ENCODE peak calls at places on chromosomes 5 and 9, in eight cellular contexts. R, P, M, G, L, Q, Z and U are unnamed samples.

GRCh38 chr5:37043693-37044092 is 167.1 kb downstream of the NIPBL start:
- DNase-seq in P (no peak), Z (no peak), M (no peak), R (no peak), G (no peak), L (no peak), Q (peak; percentile 7), U (no peak)

GRCh38 chr9:1200847-1201251 is 150.7 kb downstream of the DMRT2 start:
- DNase-seq in P (peak; percentile 50), Z (no peak), M (no peak), G (no peak), Q (no peak), R (no peak), L (no peak), U (peak; percentile 30)

GRCh38 chr9:343773-344172 is 129.1 kb downstream of the DOCK8 start:
- DNase-seq in P (no peak), R (no peak), M (no peak), Q (no peak), Z (no peak), L (no peak), G (no peak), U (no peak)

GRCh38 chr9:2494571-2494970 is 127.0 kb upstream of the VLDLR start:
- DNase-seq in P (no peak), L (no peak), Z (peak; percentile 90), G (peak; percentile 78), R (peak; percentile 68), Q (peak; percentile 68), M (no peak), U (peak; percentile 61)

GRCh38 chr5:38497946-38498345 is 58.5 kb downstream of the LIFR start:
- DNase-seq in Z (peak; percentile 59), P (no peak), G (no peak), L (no peak), Q (peak; percentile 39), R (peak; percentile 4), M (no peak), U (no peak)

GRCh38 chr9:21815643-21816042 is 13.2 kb downstream of the MTAP start:
- DNase-seq in L (no peak), R (no peak), G (no peak), Q (no peak), Z (no peak), M (no peak), P (no peak), U (no peak)

GRCh38 chr9:83472221-83472665 is 66.0 kb downstream of the FRMD3 start:
- DNase-seq in P (no peak), Q (peak; percentile 61), M (no peak), R (peak; percentile 60), G (no peak), L (no peak), Z (no peak), U (peak; percentile 82)

GRCh38 chr5:18305288-18305899 is 671.1 kb downstream of the TAF11L14 start:
- DNase-seq in P (no peak), Z (peak; percentile 49), Q (peak; percentile 33), G (peak; percentile 10), R (peak; percentile 29), L (no peak), M (no peak), U (peak; percentile 4)

GRCh38 chr5:138282918-138283742 is 8.7 kb upstream of the GFRA3 start:
- DNase-seq in M (no peak), Z (peak; percentile 65), G (peak; percentile 20), L (no peak), P (peak; percentile 47), R (peak; percentile 58), Q (peak; percentile 51), U (peak; percentile 34)

GRCh38 chr9:86407022-86407421 is 52.8 kb upstream of the TUT7 start:
- DNase-seq in M (no peak), R (peak; percentile 27), G (no peak), Z (peak; percentile 61), P (no peak), L (no peak), Q (peak; percentile 67), U (peak; percentile 87)

GRCh38 chr9:37929441-37929895 is 25.5 kb upstream of the SLC25A51 start:
- DNase-seq in G (no peak), M (no peak), Z (no peak), R (peak; percentile 64), P (peak; percentile 22), L (no peak), Q (peak; percentile 82), U (peak; percentile 73)

GRCh38 chr5:132556511-132557424 is at the start of gene RAD50:
- DNase-seq in M (peak; percentile 87), G (peak; percentile 74), Z (peak; percentile 91), L (peak; percentile 89), Q (peak; percentile 82), R (peak; percentile 91), P (peak; percentile 97), U (peak; percentile 95)

DNA sequence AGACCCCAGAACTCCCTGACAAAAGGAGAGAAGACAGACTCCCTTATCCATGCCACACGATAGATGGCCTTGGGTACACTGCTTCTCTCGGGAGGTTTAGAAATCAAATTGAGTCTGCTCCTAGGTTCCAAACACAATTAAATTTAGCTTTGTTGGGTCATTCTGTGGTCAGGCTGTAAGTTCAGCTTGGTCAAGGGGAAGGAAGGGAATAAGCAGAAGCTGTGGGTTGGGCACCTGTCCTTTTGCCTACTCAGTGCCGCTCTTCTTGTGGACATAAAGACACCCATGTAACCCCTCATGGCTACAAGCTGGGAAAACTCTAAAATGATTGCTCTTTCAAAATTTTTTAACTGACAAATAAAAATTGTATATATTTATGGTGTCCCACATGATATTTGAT is 19.1 kb upstream of the AK3 start:
- DNase-seq in G (no peak), Z (no peak), M (no peak), L (no peak), P (no peak), R (no peak), Q (no peak), U (no peak)
- TF ChIP-seq CTCF in G (no peak), Z (no peak), M (no peak), L (no peak), P (no peak), R (no peak), Q (no peak), U (no peak)

GRCh38 chr5:178221857-178222256 is 10.7 kb downstream of the PHYKPL start:
- DNase-seq in G (no peak), P (peak; percentile 9), Q (no peak), Z (no peak), L (no peak), M (no peak), R (no peak), U (no peak)

GRCh38 chr5:178222292-178222691 is 10.3 kb downstream of the PHYKPL start:
- DNase-seq in Z (no peak), P (peak; percentile 25), L (no peak), R (no peak), Q (no peak), G (no peak), M (no peak), U (no peak)

GRCh38 chr5:178223828-178224335 is 8.7 kb downstream of the PHYKPL start:
- DNase-seq in Q (no peak), L (no peak), R (no peak), M (no peak), Z (no peak), P (peak; percentile 61), G (no peak), U (no peak)

GRCh38 chr5:178224403-178224802 is 8.2 kb downstream of the PHYKPL start:
- DNase-seq in Q (no peak), P (peak; percentile 32), R (no peak), Z (no peak), L (no peak), G (no peak), M (no peak), U (no peak)

DNA sequence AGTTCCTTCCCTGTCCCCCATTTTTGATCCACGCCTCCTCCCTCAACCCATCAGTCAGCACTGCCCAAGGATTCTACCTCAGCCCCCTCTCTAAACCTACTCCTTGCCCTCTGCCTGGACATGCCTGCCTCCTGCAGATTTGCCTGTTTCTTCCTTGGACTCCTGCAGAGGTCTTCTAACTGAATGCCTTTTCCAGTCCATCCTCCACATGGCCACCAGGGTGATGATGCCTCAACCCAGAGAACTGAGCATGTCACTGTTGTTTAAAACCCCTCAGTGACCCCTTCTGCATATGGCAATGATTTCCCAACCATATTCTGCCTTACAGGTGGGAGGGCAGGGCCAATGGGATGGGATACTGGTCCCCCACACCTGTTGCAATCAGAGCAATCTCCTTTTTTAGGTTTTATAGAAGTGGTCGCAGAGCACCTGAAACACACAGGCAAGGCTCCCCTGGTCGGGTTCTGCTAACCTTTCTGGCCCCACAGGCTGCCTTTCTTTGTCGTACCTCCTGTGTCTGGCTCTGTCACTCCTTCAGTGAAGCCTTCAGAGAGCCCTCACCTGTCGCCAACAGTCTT is 9.3 kb downstream of the PHYKPL start:
- DNase-seq in Z (no peak), P (peak; percentile 12), Q (no peak), G (no peak), M (no peak), L (no peak), R (no peak), U (no peak)
- TF ChIP-seq CTCF in Z (no peak), P (no peak), Q (no peak), G (peak; percentile 9), M (no peak), L (no peak), R (no peak), U (no peak)

GRCh38 chr9:98045234-98046160 is 11.0 kb upstream of the NANS start:
- DNase-seq in M (no peak), P (no peak), L (peak; percentile 11), R (no peak), Z (no peak), Q (no peak), G (no peak), U (no peak)
- TF ChIP-seq CTCF in M (no peak), P (no peak), L (peak; percentile 18), R (no peak), Z (no peak), Q (no peak), G (no peak), U (no peak)

GRCh38 chr5:74040811-74041491 is 415.0 kb downstream of the ARHGEF28 start:
- DNase-seq in Q (no peak), R (no peak), P (no peak), G (no peak), M (no peak), L (no peak), Z (no peak), U (no peak)

GRCh38 chr5:74042559-74043357 is 416.8 kb downstream of the ARHGEF28 start:
- DNase-seq in Z (peak; percentile 72), Q (peak; percentile 61), R (peak; percentile 88), L (no peak), P (no peak), M (no peak), G (no peak), U (peak; percentile 79)

GRCh38 chr5:74041913-74042312 is 415.9 kb downstream of the ARHGEF28 start:
- DNase-seq in P (no peak), Q (no peak), L (no peak), R (no peak), G (no peak), Z (no peak), M (no peak), U (peak; percentile 29)

GRCh38 chr5:74035521-74035937 is 409.5 kb downstream of the ARHGEF28 start:
- DNase-seq in L (no peak), P (no peak), M (no peak), Q (peak; percentile 77), Z (peak; percentile 74), R (peak; percentile 73), G (no peak), U (peak; percentile 46)

DNA sequence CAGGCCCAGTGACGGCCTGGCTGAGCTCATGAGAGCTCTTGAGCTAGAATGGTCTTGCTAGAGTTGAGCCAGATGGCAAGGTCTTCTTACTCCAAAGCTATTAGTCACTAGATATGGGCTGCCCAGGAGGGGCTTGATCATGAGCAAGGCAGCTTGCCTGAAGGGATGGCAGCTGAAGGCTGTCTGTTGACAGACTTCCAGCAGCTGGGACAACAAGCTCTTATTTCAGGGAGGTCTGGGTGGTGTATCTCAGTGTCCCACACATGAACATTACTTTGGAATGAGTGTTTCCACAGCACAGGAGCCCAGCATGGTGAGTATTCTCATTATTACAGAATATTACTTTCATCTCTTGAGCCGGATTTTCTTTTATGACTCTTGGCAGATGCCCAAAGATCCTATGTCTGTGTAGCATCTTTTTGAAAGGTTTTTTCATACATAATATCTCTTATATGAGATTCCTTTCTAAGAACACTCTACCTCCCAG is 414.1 kb downstream of the ARHGEF28 start:
- DNase-seq in L (no peak), P (no peak), M (no peak), Z (peak; percentile 73), Q (peak; percentile 92), R (peak; percentile 81), G (peak; percentile 48), U (peak; percentile 84)
- TF ChIP-seq CTCF in L (no peak), P (no peak), M (no peak), Z (no peak), Q (no peak), R (no peak), G (no peak), U (no peak)